ENCODE peak calls at places on chromosomes 11 and 22, in nine cellular contexts. L, P, U, Q, H, S, V, M and B are unnamed samples. For H3K4me1, the result is how much of the 10 kb centered on the place peaks cover.

GRCh38 chr11:72225411-72225951 is 914 bp downstream of the INPPL1 start:
- DNase-seq in L (no peak), H (no peak), Q (peak), S (peak), U (no peak), M (peak), P (no peak), V (peak), B (no peak)

GRCh38 chr22:49768961-49769690 is 58.5 kb downstream of the BRD1 start:
- DNase-seq in U (no peak), H (peak), P (no peak), Q (peak), V (peak), S (no peak), M (no peak), L (no peak), B (peak)

GRCh38 chr11:31487848-31488247 is 21.6 kb downstream of the IMMP1L start:
- DNase-seq in P (no peak), M (no peak), Q (no peak), V (no peak), S (peak), L (no peak), U (no peak), H (no peak), B (no peak)

GRCh38 chr22:44972363-44973083 is 37.3 kb downstream of the PHF21B start:
- DNase-seq in P (no peak), L (no peak), U (no peak), V (no peak), H (no peak), M (no peak), Q (no peak), S (no peak), B (no peak)

GRCh38 chr11:116703421-116703820 is 69.4 kb downstream of the BUD13 start:
- DNase-seq in H (no peak), P (no peak), U (no peak), S (peak), L (no peak), M (no peak), Q (peak), V (peak), B (peak)

GRCh38 chr22:37804502-37804885 is 3.2 kb upstream of the GCAT start:
- DNase-seq in V (no peak), M (no peak), P (no peak), U (no peak), L (no peak), H (no peak), Q (no peak), S (peak), B (no peak)

GRCh38 chr22:38623357-38623756 is 32.8 kb downstream of the FAM227A start:
- DNase-seq in V (no peak), M (no peak), Q (no peak), P (no peak), H (no peak), S (no peak), L (peak), U (no peak), B (no peak)

GRCh38 chr22:37850801-37851200 is 1.6 kb downstream of the EIF3L start:
- DNase-seq in V (no peak), U (no peak), S (no peak), M (no peak), P (no peak), L (no peak), Q (no peak), H (no peak), B (no peak)

GRCh38 chr11:133906746-133907145 is 50.0 kb downstream of the IGSF9B start:
- DNase-seq in H (peak), U (no peak), S (no peak), Q (peak), M (no peak), V (peak), P (no peak), L (no peak), B (peak)

GRCh38 chr11:79762271-79762935 is 321.6 kb upstream of the TENM4 start:
- DNase-seq in S (peak), U (no peak), Q (no peak), H (no peak), M (no peak), L (no peak), V (no peak), P (no peak), B (no peak)

GRCh38 chr11:72775288-72776110 is 18.3 kb downstream of the STARD10 start:
- DNase-seq in H (no peak), S (no peak), L (no peak), U (no peak), Q (no peak), V (no peak), P (no peak), M (no peak), B (no peak)

GRCh38 chr11:67307545-67308001 is 4.2 kb downstream of the SSH3 start:
- DNase-seq in L (no peak), V (no peak), U (peak), S (no peak), Q (no peak), M (no peak), P (no peak), H (no peak), B (peak)

GRCh38 chr11:64971421-64972233 is at the start of gene MAJIN:
- DNase-seq in M (peak), U (peak), Q (peak), L (peak), P (peak), H (peak), V (peak), S (peak), B (peak)

GRCh38 chr22:42699953-42700352 is 20.7 kb downstream of the A4GALT start:
- DNase-seq in S (no peak), L (no peak), U (no peak), M (no peak), H (no peak), V (no peak), P (no peak), Q (no peak), B (no peak)

GRCh38 chr11:26285593-26285992 is 46.3 kb upstream of the ANO3 start:
- DNase-seq in P (no peak), V (no peak), S (peak), U (no peak), Q (no peak), L (no peak), M (no peak), H (no peak), B (no peak)

GRCh38 chr11:54927704-54928103 is 221.1 kb downstream of the OR4A5 start:
- DNase-seq in V (no peak), U (no peak), S (no peak), M (no peak), P (no peak), H (no peak), L (no peak), Q (no peak), B (no peak)

GRCh38 chr11:48354677-48355076 is 11.6 kb downstream of the OR4C5 start:
- DNase-seq in L (no peak), P (no peak), U (no peak), H (no peak), V (no peak), M (no peak), S (no peak), Q (no peak), B (no peak)

GRCh38 chr11:67409261-67409666 is 5.4 kb downstream of the TBC1D10C start:
- DNase-seq in Q (no peak), V (no peak), H (peak), S (no peak), L (no peak), M (peak), P (no peak), U (peak), B (no peak)

GRCh38 chr11:67273260-67273990 is 7.2 kb downstream of the GRK2 start:
- DNase-seq in Q (no peak), H (peak), L (no peak), P (no peak), V (peak), M (no peak), S (no peak), U (peak), B (peak)

GRCh38 chr11:79076526-79077115 is 364.2 kb downstream of the TENM4 start:
- DNase-seq in U (peak), L (peak), S (peak), M (peak), P (no peak), V (no peak), H (no peak), Q (peak), B (no peak)

GRCh38 chr22:43544282-43544673 is 132.5 kb downstream of the MPPED1 start:
- DNase-seq in Q (no peak), L (no peak), U (no peak), V (no peak), H (no peak), M (no peak), P (no peak), S (no peak), B (no peak)

GRCh38 chr22:48683640-48684039 is 1144.0 kb downstream of the BRD1 start:
- DNase-seq in Q (no peak), H (no peak), U (no peak), S (no peak), P (no peak), L (no peak), V (no peak), M (no peak), B (no peak)

GRCh38 chr22:37165940-37166674 is 16.4 kb upstream of the IL2RB start:
- DNase-seq in M (peak), U (no peak), H (peak), Q (peak), P (no peak), S (no peak), V (no peak), L (no peak), B (peak)

GRCh38 chr22:47193606-47194316 is 431.3 kb downstream of the TBC1D22A start:
- DNase-seq in M (peak), V (peak), S (no peak), H (peak), Q (peak), L (no peak), U (peak), P (no peak), B (peak)

GRCh38 chr22:48974443-48975251 is 853.0 kb downstream of the BRD1 start:
- DNase-seq in Q (no peak), U (no peak), V (no peak), S (no peak), H (peak), M (no peak), P (no peak), L (no peak), B (no peak)

GRCh38 chr11:134949121-134949591 is 537.1 kb upstream of the B3GAT1 start:
- DNase-seq in H (no peak), L (no peak), P (peak), Q (no peak), M (no peak), U (no peak), S (no peak), V (no peak), B (no peak)

GRCh38 chr11:75326439-75326810 is 25.0 kb downstream of the ARRB1 start:
- DNase-seq in H (no peak), U (no peak), M (no peak), V (no peak), S (no peak), P (no peak), L (no peak), Q (no peak), B (no peak)

GRCh38 chr11:75328426-75329277 is 22.8 kb downstream of the ARRB1 start:
- DNase-seq in M (peak), U (peak), S (peak), P (no peak), Q (peak), L (peak), V (peak), H (peak), B (peak)

GRCh38 chr11:75333022-75333806 is 18.2 kb downstream of the ARRB1 start:
- DNase-seq in U (no peak), V (no peak), P (no peak), Q (no peak), M (no peak), H (no peak), L (no peak), S (no peak), B (no peak)

GRCh38 chr11:75333807-75334140 is 17.7 kb downstream of the ARRB1 start:
- DNase-seq in L (no peak), M (no peak), V (no peak), H (no peak), S (no peak), Q (no peak), U (no peak), P (no peak), B (no peak)

GRCh38 chr11:75330279-75330678 is 21.2 kb downstream of the ARRB1 start:
- DNase-seq in P (no peak), V (no peak), Q (no peak), U (peak), L (peak), S (no peak), H (no peak), M (no peak), B (no peak)
- H3K4me1 ChIP-seq in P (under half), V (half or more), Q (half or more), U (half or more), L (under half), S (under half), H (under half), M (half or more), B (half or more)

GRCh38 chr11:126391970-126392637 is 36.6 kb downstream of the ST3GAL4 start:
- DNase-seq in V (no peak), U (no peak), P (no peak), M (no peak), S (peak), L (peak), H (no peak), Q (no peak), B (peak)
- H3K27ac ChIP-seq in V (peak), U (peak), P (no peak), M (no peak), S (no peak), L (no peak), H (no peak), Q (peak), B (no peak)

GRCh38 chr22:25489947-25490346 is 74.5 kb upstream of the GRK3 start:
- DNase-seq in M (no peak), V (no peak), H (no peak), U (no peak), L (no peak), Q (no peak), S (no peak), P (no peak), B (no peak)

GRCh38 chr22:25490869-25491268 is 73.6 kb upstream of the GRK3 start:
- DNase-seq in L (no peak), Q (no peak), M (no peak), P (no peak), H (no peak), S (no peak), V (no peak), U (no peak), B (no peak)

GRCh38 chr22:25492950-25493790 is 71.3 kb upstream of the GRK3 start:
- DNase-seq in Q (no peak), V (no peak), L (no peak), S (no peak), H (no peak), M (no peak), P (no peak), U (no peak), B (no peak)

GRCh38 chr22:25493794-25494193 is 70.7 kb upstream of the GRK3 start:
- DNase-seq in V (no peak), S (no peak), Q (no peak), P (no peak), M (no peak), L (no peak), U (no peak), H (no peak), B (no peak)

DNA sequence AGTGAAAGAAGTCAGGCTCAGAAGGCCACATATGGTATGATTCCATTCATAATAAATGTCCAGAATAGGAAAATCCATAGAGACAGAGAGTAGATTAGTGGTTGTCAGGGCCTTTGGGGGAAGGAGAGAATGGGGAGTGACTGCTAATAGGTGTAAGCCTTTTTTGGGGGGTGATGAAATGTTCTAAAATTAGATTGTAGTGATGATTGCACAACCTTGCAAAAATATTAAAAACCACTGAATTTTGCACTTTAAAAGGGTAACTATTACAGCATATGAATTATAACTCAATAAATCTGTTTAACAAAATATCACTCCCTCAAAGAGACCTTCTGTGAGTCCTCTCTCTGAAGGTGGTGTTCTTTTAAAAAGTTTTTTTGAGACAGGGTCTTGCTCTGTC is 72.3 kb upstream of the GRK3 start:
- DNase-seq in V (no peak), M (no peak), S (no peak), Q (no peak), L (no peak), H (no peak), P (no peak), U (no peak), B (no peak)
- H3K4me1 ChIP-seq in V (under half), M (under half), S (under half), Q (under half), L (under half), H (under half), P (under half), U (under half), B (under half)

GRCh38 chr22:20575724-20576444 is 68.5 kb downstream of the MED15 start:
- DNase-seq in V (no peak), U (no peak), M (no peak), S (no peak), Q (no peak), L (no peak), P (no peak), H (no peak), B (no peak)
- H3K27ac ChIP-seq in V (no peak), U (no peak), M (no peak), S (no peak), Q (peak), L (no peak), P (no peak), H (no peak), B (no peak)

GRCh38 chr22:27796118-27796517 is 5.4 kb downstream of the MN1 start:
- DNase-seq in U (no peak), S (no peak), M (no peak), L (no peak), Q (no peak), P (no peak), H (no peak), V (no peak), B (no peak)

GRCh38 chr22:27794244-27794643 is 7.3 kb downstream of the MN1 start:
- DNase-seq in P (no peak), L (no peak), H (no peak), S (peak), M (no peak), U (no peak), Q (no peak), V (no peak), B (no peak)

GRCh38 chr22:27796829-27797792 is 4.4 kb downstream of the MN1 start:
- DNase-seq in M (no peak), Q (no peak), H (no peak), S (no peak), U (no peak), L (no peak), V (no peak), P (no peak), B (no peak)

GRCh38 chr22:27792452-27793165 is 8.9 kb downstream of the MN1 start:
- DNase-seq in P (no peak), M (no peak), L (no peak), H (no peak), U (no peak), Q (no peak), V (no peak), S (no peak), B (no peak)

GRCh38 chr22:27795053-27795452 is 6.5 kb downstream of the MN1 start:
- DNase-seq in V (no peak), M (no peak), H (no peak), P (no peak), L (no peak), U (no peak), Q (no peak), S (peak), B (no peak)
- H3K4me1 ChIP-seq in V (under half), M (under half), H (under half), P (half or more), L (under half), U (under half), Q (under half), S (half or more), B (under half)

GRCh38 chr11:44134625-44135024 is 39.1 kb downstream of the EXT2 start:
- DNase-seq in U (no peak), H (no peak), Q (no peak), M (no peak), L (no peak), P (no peak), V (no peak), S (no peak), B (no peak)
- H3K27ac ChIP-seq in U (no peak), H (no peak), Q (no peak), M (no peak), L (no peak), P (no peak), V (no peak), S (no peak), B (no peak)